ENCODE peak calls at places on chromosome 14, in four cellular contexts. H, G, T and Y are unnamed samples.

GRCh38 chr14:95759952-95760351 is 46.0 kb upstream of the TCL1A start:
- DNase-seq in T (no peak), G (no peak), H (no peak), Y (no peak)

GRCh38 chr14:53226553-53226952 is 73.4 kb upstream of the DDHD1 start:
- DNase-seq in H (no peak), T (no peak), G (no peak), Y (no peak)

GRCh38 chr14:102218688-102219087 is 79.0 kb downstream of the WDR20 start:
- DNase-seq in T (no peak), H (no peak), G (no peak), Y (no peak)

GRCh38 chr14:61950340-61950739 is 188.1 kb downstream of the SNAPC1 start:
- DNase-seq in T (no peak), H (no peak), G (no peak), Y (no peak)

GRCh38 chr14:73758392-73759182 is 44.4 kb upstream of the PNMA1 start:
- DNase-seq in H (peak; percentile 92), T (peak; percentile 84), G (peak; percentile 88), Y (peak; percentile 87)

GRCh38 chr14:93212432-93212831 is 5.4 kb downstream of the UBR7 start:
- DNase-seq in G (no peak), H (no peak), T (no peak), Y (no peak)

GRCh38 chr14:32507029-32507984 is 178.2 kb downstream of the AKAP6 start:
- DNase-seq in T (no peak), H (no peak), G (peak; percentile 1), Y (no peak)

GRCh38 chr14:41144370-41144769 is 462.3 kb upstream of the LRFN5 start:
- DNase-seq in H (no peak), G (no peak), T (no peak), Y (no peak)

GRCh38 chr14:75610839-75611238 is 32.4 kb downstream of the FLVCR2 start:
- DNase-seq in G (no peak), H (no peak), T (no peak), Y (no peak)

GRCh38 chr14:103694572-103695026 is 20.7 kb downstream of the XRCC3 start:
- DNase-seq in G (no peak), H (no peak), T (no peak), Y (no peak)

GRCh38 chr14:93146119-93146518 is 30.4 kb upstream of the ITPK1 start:
- DNase-seq in G (no peak), H (no peak), T (no peak), Y (no peak)

GRCh38 chr14:91886961-91887360 is 19.6 kb upstream of the TC2N start:
- DNase-seq in G (no peak), H (no peak), T (no peak), Y (no peak)

GRCh38 chr14:89600950-89601826 is 184.2 kb upstream of the FOXN3 start:
- DNase-seq in G (no peak), H (no peak), T (no peak), Y (no peak)

GRCh38 chr14:77790566-77791224 is 9.2 kb upstream of the ADCK1 start:
- DNase-seq in G (no peak), T (peak; percentile 1), H (no peak), Y (no peak)

GRCh38 chr14:22820731-22821130 is 5.5 kb upstream of the SLC7A7 start:
- DNase-seq in H (no peak), T (no peak), G (no peak), Y (no peak)

GRCh38 chr14:60339571-60339970 is 90.5 kb downstream of the PPM1A start:
- DNase-seq in H (no peak), T (no peak), G (no peak), Y (no peak)

GRCh38 chr14:65191716-65192115 is 89.4 kb upstream of the MAX start:
- DNase-seq in G (no peak), T (no peak), H (no peak), Y (no peak)

GRCh38 chr14:99645545-99646505 is 896 bp downstream of the HHIPL1 start:
- DNase-seq in G (no peak), T (no peak), H (no peak), Y (no peak)

GRCh38 chr14:99644035-99644587 is 818 bp upstream of the HHIPL1 start:
- DNase-seq in H (no peak), G (no peak), T (no peak), Y (no peak)

GRCh38 chr14:99647407-99647806 is 2.5 kb downstream of the HHIPL1 start:
- DNase-seq in H (no peak), T (no peak), G (no peak), Y (no peak)

GRCh38 chr14:99643343-99643742 is 1.6 kb upstream of the HHIPL1 start:
- DNase-seq in H (no peak), G (peak; percentile 16), T (no peak), Y (no peak)

DNA sequence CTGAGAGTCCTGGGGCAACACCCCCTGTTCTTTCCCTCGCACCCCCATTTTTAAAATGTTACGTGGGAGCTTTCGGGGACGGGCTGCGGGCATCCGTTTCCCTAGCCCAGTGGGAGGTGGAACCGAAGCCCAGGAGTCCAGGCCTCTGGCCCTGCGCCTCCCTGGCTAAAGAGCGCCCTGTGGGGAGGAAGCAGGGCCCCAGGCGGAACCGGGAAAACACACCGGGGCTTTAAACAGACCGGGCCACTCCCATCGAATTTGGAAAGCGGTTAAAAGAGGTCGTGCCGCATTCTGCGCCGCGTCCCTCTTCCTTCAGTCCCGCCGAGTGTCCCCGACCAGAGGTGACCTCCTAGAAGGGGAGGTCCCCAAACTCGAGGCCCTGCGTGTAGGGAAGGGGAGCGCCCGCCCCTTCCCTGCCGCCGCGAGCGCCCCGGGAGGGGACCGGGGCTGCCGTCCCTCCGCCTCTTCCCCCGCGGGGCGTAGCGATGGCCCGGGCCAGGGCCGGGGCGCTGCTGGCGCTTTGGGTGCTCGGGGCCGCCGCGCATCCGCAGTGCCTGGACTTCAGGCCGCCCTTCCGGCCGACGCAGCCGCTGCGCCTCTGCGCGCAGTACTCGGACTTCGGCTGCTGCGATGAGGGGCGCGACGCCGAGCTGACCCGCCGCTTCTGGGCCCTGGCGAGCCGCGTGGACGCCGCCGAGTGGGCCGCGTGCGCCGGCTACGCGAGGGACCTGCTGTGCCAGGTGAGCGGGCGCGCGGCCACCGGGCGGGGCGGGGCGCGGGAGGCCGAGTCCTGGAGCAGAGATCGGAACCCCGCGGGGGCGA is at the start of gene HHIPL1:
- DNase-seq in G (no peak), H (no peak), T (no peak), Y (no peak)
- H3K4me3 ChIP-seq in G (no peak within 1 kb of the TSS), H (peak within 1 kb of the TSS; percentile 52), T (no peak within 1 kb of the TSS), Y (peak within 1 kb of the TSS; percentile 39)

DNA sequence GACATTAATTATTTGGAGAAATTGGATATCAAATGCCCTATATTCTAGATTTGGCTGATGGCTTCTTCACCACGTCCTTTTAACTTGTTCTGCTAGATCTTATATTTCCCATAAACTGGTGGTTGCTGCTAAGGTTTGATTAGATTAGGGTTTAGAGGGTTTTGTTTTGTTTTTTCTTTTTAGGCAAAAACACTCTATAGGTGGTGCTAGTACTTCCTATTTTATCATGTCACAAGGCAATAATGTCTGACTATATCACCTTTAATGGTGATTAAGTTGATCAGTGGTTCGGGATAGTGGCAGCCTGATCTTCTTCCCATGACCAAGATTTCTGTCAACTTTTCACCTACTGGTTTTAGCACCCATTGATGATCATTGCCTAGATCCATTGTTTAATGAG is 455.1 kb downstream of the RAD51B start:
- DNase-seq in G (no peak), T (no peak), H (no peak), Y (no peak)
- TF ChIP-seq CTCF in G (peak; percentile 35), T (no peak), H (no peak), Y (no peak)

GRCh38 chr14:100679707-100680438 is 46.8 kb upstream of the DLK1 start:
- DNase-seq in H (peak; percentile 86), G (no peak), T (no peak), Y (no peak)
- TF ChIP-seq POLR2AphosphoS5 in H (no peak), G (no peak), T (no peak), Y (no peak)

GRCh38 chr14:67487937-67488893 is at the start of gene TMEM229B:
- DNase-seq in G (no peak), H (no peak), T (peak; percentile 3), Y (peak; percentile 74)
- H3K4me3 ChIP-seq in G (no peak within 1 kb of the TSS), H (peak within 1 kb of the TSS; percentile 16), T (peak within 1 kb of the TSS; percentile 31), Y (peak within 1 kb of the TSS; percentile 14)